ENCODE peak calls at places on chromosomes 2 and 18, in nine cellular contexts. X, A, L, Z, F, I, T, U and O are unnamed samples.

GRCh38 chr2:217166241-217166640 is 306.4 kb upstream of the TNP1 start:
- DNase-seq in X (no peak), A (no peak), L (peak), Z (peak), F (peak), I (peak), T (peak), U (peak), O (peak)

GRCh38 chr2:2889646-2890045 is 488.0 kb downstream of the EIPR1 start:
- DNase-seq in X (no peak), A (no peak), L (no peak), Z (no peak), F (no peak), I (no peak), T (no peak), U (no peak), O (no peak)

GRCh38 chr2:68667371-68667770 is 24.0 kb downstream of the PROKR1 start:
- DNase-seq in X (no peak), A (no peak), L (no peak), Z (no peak), F (no peak), I (no peak), T (no peak), U (no peak), O (no peak)

GRCh38 chr2:48531141-48531648 is 1.2 kb downstream of the STON1 start:
- DNase-seq in X (no peak), A (no peak), L (no peak), Z (no peak), F (no peak), I (no peak), T (peak), U (peak), O (no peak)

GRCh38 chr18:34342960-34343359 is 118.2 kb upstream of the NOL4 start:
- DNase-seq in X (no peak), A (no peak), L (no peak), Z (no peak), F (peak), I (no peak), T (peak), U (peak), O (no peak)

GRCh38 chr2:64675860-64676259 is 22.1 kb upstream of the SERTAD2 start:
- DNase-seq in X (no peak), A (peak), L (no peak), Z (no peak), F (no peak), I (no peak), T (no peak), U (peak), O (no peak)

GRCh38 chr2:27960237-27960912 is 69.8 kb downstream of the BABAM2 start:
- DNase-seq in X (no peak), A (no peak), L (no peak), Z (no peak), F (peak), I (no peak), T (peak), U (peak), O (no peak)

GRCh38 chr2:99635710-99636431 is 146.1 kb upstream of the REV1 start:
- DNase-seq in X (no peak), A (no peak), L (peak), Z (no peak), F (no peak), I (no peak), T (no peak), U (peak), O (no peak)

GRCh38 chr2:26692814-26693286 is 328 bp downstream of the KCNK3 start:
- DNase-seq in X (peak), A (no peak), L (peak), Z (peak), F (no peak), I (no peak), T (no peak), U (peak), O (no peak)